ENCODE peak calls at places on chromosomes 3 and 15, in eight cellular contexts. T is activated CD8-positive, alpha-beta T cell treated with anti-CD3 and anti-CD28 coated beads for 36 hours; V is neural crest cell; C is HFFc6; B is psoas muscle; Z is endothelial cell of umbilical vein; F is Peyer's patch; H is heart right ventricle. R is an unnamed sample.

GRCh38 chr3:119681279-119681678 is 4.1 kb upstream of the COX17 start:
- DNase-seq in Z (peak), B (no peak), T (no peak), H (no peak), C (peak), V (no peak), F (no peak), R (no peak)

GRCh38 chr3:130516645-130517512 is at the start of gene COL6A6:
- DNase-seq in V (peak), F (no peak), H (peak), C (no peak), Z (no peak), B (no peak), T (no peak), R (no peak)

GRCh38 chr3:12946661-12947316 is 105.4 kb upstream of the RPL32 start:
- DNase-seq in H (no peak), T (no peak), F (no peak), B (no peak), C (peak), Z (no peak), V (no peak), R (no peak)

GRCh38 chr3:128556949-128557348 is 63.9 kb upstream of the GATA2 start:
- DNase-seq in T (no peak), C (no peak), V (no peak), B (no peak), Z (peak), F (no peak), H (no peak), R (no peak)

GRCh38 chr15:62850318-62850717 is 192.2 kb upstream of the TPM1 start:
- DNase-seq in F (no peak), C (no peak), H (no peak), B (no peak), T (no peak), V (no peak), Z (no peak), R (no peak)

GRCh38 chr15:82021021-82021420 is 24.8 kb downstream of the MEX3B start:
- DNase-seq in B (no peak), V (no peak), F (no peak), T (no peak), H (no peak), C (no peak), Z (no peak), R (no peak)

GRCh38 chr15:88613074-88613944 is 7.8 kb upstream of the AEN start:
- DNase-seq in F (no peak), Z (no peak), B (no peak), V (no peak), C (peak), H (no peak), T (no peak), R (no peak)

GRCh38 chr3:194098872-194099183 is 37.1 kb upstream of the HES1 start:
- DNase-seq in V (no peak), T (no peak), F (no peak), Z (no peak), H (no peak), B (no peak), C (no peak), R (no peak)

GRCh38 chr3:146501752-146502151 is 32.4 kb upstream of the PLSCR2 start:
- DNase-seq in H (no peak), F (no peak), C (no peak), Z (no peak), T (no peak), B (no peak), V (no peak), R (no peak)

GRCh38 chr15:92082217-92082843 is 228.8 kb downstream of the SLCO3A1 start:
- DNase-seq in T (peak), B (peak), F (peak), C (peak), H (peak), V (peak), Z (peak), R (peak)

GRCh38 chr3:194913281-194913680 is 227.6 kb downstream of the FAM43A start:
- DNase-seq in V (no peak), H (no peak), Z (no peak), C (no peak), F (no peak), B (no peak), T (no peak), R (no peak)

GRCh38 chr3:38346584-38347410 is at the start of gene XYLB:
- DNase-seq in C (peak), V (peak), F (peak), T (peak), Z (peak), B (peak), H (peak), R (peak)

GRCh38 chr3:117817103-117817502 is 1107.5 kb downstream of the TUSC7 start:
- DNase-seq in Z (no peak), C (no peak), V (no peak), H (no peak), T (no peak), B (no peak), F (no peak), R (no peak)

GRCh38 chr3:118987466-118987865 is 47.2 kb downstream of the IGSF11 start:
- DNase-seq in F (no peak), Z (no peak), C (peak), B (no peak), V (no peak), H (peak), T (no peak), R (no peak)

GRCh38 chr3:131454501-131454900 is 48.3 kb downstream of the MRPL3 start:
- DNase-seq in B (no peak), V (no peak), F (no peak), H (no peak), C (peak), T (no peak), Z (no peak), R (no peak)

DNA sequence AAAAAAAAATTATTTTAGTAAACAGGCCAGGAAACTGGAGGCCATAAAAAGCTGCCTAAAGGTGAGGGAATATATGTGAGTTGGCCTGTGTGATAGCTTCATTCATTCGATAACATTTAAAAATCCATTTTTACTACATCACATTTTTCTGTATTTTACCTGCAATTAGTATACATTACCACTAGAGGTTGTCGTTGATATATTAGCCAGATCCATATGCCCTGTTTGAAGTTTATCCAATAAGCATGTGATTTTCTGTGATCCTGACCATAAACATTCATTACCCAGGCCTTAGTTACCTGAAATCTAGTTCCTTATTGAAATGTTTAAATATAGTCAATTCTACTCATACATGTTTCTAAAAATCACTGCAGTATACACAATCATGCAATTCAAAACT is 71.4 kb downstream of the ARNT2 start:
- DNase-seq in B (no peak), Z (no peak), H (no peak), T (no peak), V (no peak), C (no peak), F (no peak), R (no peak)
- TF ChIP-seq CTCF in B (peak), Z (no peak), H (no peak), T (peak), V (peak), C (peak), F (no peak), R (no peak)

GRCh38 chr3:42366550-42366949 is 43.9 kb downstream of the LYZL4 start:
- DNase-seq in V (no peak), H (no peak), B (no peak), F (no peak), T (no peak), Z (no peak), C (no peak), R (no peak)
- TF ChIP-seq CTCF in V (no peak), H (no peak), B (no peak), F (no peak), T (no peak), Z (no peak), C (no peak), R (no peak)

DNA sequence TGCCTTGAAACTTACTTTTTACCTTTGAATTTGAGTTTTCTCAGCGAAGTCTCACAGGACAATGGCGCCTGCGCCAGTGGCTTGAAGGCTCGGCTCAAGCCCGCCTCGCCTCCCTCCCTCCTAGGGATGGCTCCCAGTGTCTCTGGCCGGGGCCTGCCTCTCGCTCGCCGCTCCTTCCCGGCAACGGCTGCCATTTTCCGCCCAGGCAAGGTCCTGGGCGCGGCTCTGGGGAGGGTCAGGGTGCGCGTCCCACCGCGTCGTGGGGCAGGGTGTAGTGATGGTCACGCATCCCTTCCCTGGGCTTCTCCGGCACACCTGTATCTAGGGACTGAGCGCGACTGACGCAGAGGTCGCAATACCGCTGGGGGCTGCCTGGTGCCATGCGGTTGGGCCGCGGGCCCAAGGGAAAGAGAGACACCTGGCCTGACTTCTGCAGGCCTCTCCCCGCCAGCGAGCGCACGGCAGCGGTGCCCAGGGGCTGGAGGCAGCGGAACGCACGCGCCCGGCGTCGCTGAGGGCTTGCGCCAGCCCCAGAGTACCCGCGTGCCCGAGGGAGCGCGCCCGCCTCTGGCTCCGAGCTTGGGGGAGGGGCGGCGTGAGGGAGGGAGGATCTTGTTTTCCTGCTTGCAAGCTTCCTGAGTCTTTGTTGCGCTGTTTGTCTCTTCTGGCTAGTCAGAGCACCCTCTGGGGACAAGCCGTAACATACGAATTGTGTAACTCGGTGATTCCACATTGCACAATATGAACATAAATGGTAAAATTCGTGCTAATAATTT is 20.7 kb upstream of the FEM1B start:
- DNase-seq in T (peak), H (peak), V (peak), Z (peak), B (peak), C (peak), F (peak), R (peak)
- TF ChIP-seq CTCF in T (no peak), H (no peak), V (no peak), Z (no peak), B (no peak), C (no peak), F (no peak), R (no peak)

DNA sequence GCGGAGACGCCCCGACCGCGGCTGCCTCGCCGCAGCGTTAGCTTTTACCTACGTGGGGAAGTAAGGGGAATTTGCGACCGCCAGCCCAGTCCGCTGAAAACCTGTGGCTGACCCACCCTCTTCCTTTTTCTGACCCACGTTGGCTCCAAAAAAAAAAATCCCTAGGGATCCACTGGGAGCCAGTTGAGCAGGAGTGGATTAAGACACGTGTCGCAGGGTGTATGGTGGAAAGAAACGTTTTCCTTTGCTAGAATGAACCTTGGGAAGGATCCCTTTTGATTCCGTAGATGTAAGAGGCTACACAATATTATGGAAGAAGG is 575 bp upstream of the PCYT1A start:
- DNase-seq in H (no peak), Z (no peak), C (no peak), T (no peak), V (no peak), B (no peak), F (no peak), R (no peak)
- TF ChIP-seq CTCF in H (no peak), Z (no peak), C (no peak), T (no peak), V (no peak), B (no peak), F (no peak), R (no peak)

GRCh38 chr3:66372681-66373350 is 128.0 kb downstream of the LRIG1 start:
- DNase-seq in C (no peak), T (peak), H (peak), V (no peak), Z (peak), B (no peak), F (peak), R (no peak)
- TF ChIP-seq CTCF in C (peak), T (no peak), H (peak), V (no peak), Z (no peak), B (peak), F (peak), R (no peak)

GRCh38 chr3:65915477-65915876 is 123.2 kb downstream of the MAGI1 start:
- DNase-seq in B (no peak), F (no peak), H (no peak), V (no peak), C (no peak), T (no peak), Z (peak), R (no peak)

GRCh38 chr3:65914740-65915366 is 123.9 kb downstream of the MAGI1 start:
- DNase-seq in B (no peak), F (no peak), C (no peak), H (no peak), T (no peak), V (no peak), Z (peak), R (no peak)

GRCh38 chr3:65908588-65908987 is 130.1 kb downstream of the MAGI1 start:
- DNase-seq in V (no peak), F (no peak), C (no peak), Z (no peak), B (no peak), T (no peak), H (no peak), R (no peak)

GRCh38 chr3:65912647-65913046 is 126.1 kb downstream of the MAGI1 start:
- DNase-seq in B (no peak), V (no peak), F (no peak), H (no peak), Z (no peak), T (no peak), C (no peak), R (no peak)

GRCh38 chr3:65914032-65914739 is 124.5 kb downstream of the MAGI1 start:
- DNase-seq in T (no peak), F (no peak), H (no peak), C (peak), V (no peak), Z (peak), B (no peak), R (no peak)
- TF ChIP-seq CTCF in T (no peak), F (peak), H (no peak), C (no peak), V (no peak), Z (no peak), B (peak), R (no peak)

DNA sequence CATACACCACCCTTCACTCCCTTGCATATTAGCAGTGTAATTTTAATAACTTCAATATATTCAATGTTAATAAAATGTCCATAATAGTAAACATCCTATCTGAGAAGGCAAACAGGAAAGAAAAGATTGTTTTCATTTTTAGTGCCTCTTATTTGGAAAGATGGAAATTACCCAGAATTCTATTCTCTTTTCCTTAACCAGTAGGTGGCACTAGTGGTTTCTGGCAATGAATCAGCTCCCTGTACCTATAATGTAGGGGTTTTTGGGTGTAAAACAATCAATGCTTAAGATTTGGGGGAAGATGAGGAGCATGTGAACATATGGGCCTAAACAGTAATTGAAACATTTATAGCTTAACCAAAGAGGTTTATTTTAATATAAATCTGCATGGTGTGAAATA is 5.7 kb upstream of the SEMA6D start:
- DNase-seq in C (no peak), H (no peak), Z (peak), F (no peak), V (no peak), T (no peak), B (no peak), R (no peak)
- TF ChIP-seq CTCF in C (peak), H (peak), Z (peak), F (peak), V (peak), T (peak), B (peak), R (no peak)